ENCODE peak calls at places on chromosome 5, in eight cellular contexts. X is NCI-H2081; Z is activated naive CD4-positive, alpha-beta T cell treated with anti-CD3 and anti-CD28 coated beads, Interleukin-2, amount 50 U/mL, for 16 hours; F is SHP77; K is NCI-H1092; R is stimulated activated CD8-positive, alpha-beta memory T cell treated with anti-CD3 and anti-CD28 coated beads, Interleukin-7, amount 100 ng/mL, for 1 hour; Y is sigmoid colon; L is stimulated activated effector memory CD8-positive, alpha-beta T cell treated with anti-CD3 and anti-CD28 coated beads, Interleukin-12 subunit alpha, Interleukin-12 subunit beta, amount 100 ng/mL, for 72 hours. B is an unnamed sample.

GRCh38 chr5:115209279-115209678 is 39.6 kb upstream of the TRIM36 start:
- DNase-seq in K (no peak), Y (no peak), F (no peak), X (no peak), R (no peak), L (peak), Z (peak), B (peak)

GRCh38 chr5:40191041-40191550 is 488.6 kb upstream of the PTGER4 start:
- DNase-seq in R (no peak), Y (no peak), L (no peak), F (peak), K (no peak), Z (no peak), X (no peak), B (no peak)

GRCh38 chr5:73619606-73620334 is 6.2 kb upstream of the ARHGEF28 start:
- DNase-seq in L (no peak), K (no peak), Z (no peak), R (no peak), Y (no peak), X (no peak), F (no peak), B (no peak)

GRCh38 chr5:174410716-174411512 is 313.5 kb upstream of the MSX2 start:
- DNase-seq in Y (no peak), K (no peak), Z (no peak), F (no peak), X (no peak), R (no peak), L (no peak), B (no peak)

GRCh38 chr5:132491368-132492364 is 1.1 kb upstream of the IRF1 start:
- DNase-seq in R (no peak), Y (peak), L (peak), X (no peak), K (no peak), F (no peak), Z (peak), B (peak)

GRCh38 chr5:150419630-150420270 is 7.0 kb upstream of the CD74 start:
- DNase-seq in F (no peak), X (no peak), Z (no peak), K (no peak), R (no peak), L (no peak), Y (no peak), B (no peak)

GRCh38 chr5:146048994-146049703 is 56.2 kb downstream of the PLAC8L1 start:
- DNase-seq in F (peak), K (peak), X (peak), Z (no peak), L (no peak), R (no peak), Y (no peak), B (no peak)

GRCh38 chr5:67960939-67961338 is 254.6 kb upstream of the PIK3R1 start:
- DNase-seq in R (no peak), K (no peak), L (no peak), X (no peak), Y (no peak), F (no peak), Z (no peak), B (no peak)

GRCh38 chr5:170293273-170293672 is 4.3 kb downstream of the LCP2 start:
- DNase-seq in K (no peak), Y (peak), Z (no peak), L (peak), X (no peak), R (no peak), F (no peak), B (peak)

GRCh38 chr5:157108961-157109360 is at the start of gene HAVCR2:
- DNase-seq in R (no peak), F (no peak), Z (peak), X (no peak), K (no peak), L (peak), Y (no peak), B (peak)

GRCh38 chr5:139181835-139182452 is 16.2 kb downstream of the SIL1 start:
- DNase-seq in Y (peak), L (no peak), R (no peak), X (no peak), K (no peak), F (no peak), Z (no peak), B (no peak)